ENCODE peak calls at places on chromosomes 7 and 10, in five cellular contexts. B, V, K, Q and S are unnamed samples.

GRCh38 chr7:143416565-143417149 is 8.0 kb upstream of the EPHA1 start:
- DNase-seq in B (no peak), V (peak; percentile 53), K (peak; percentile 39), Q (no peak), S (peak; percentile 56)

GRCh38 chr7:45592230-45592991 is 18.2 kb downstream of the ADCY1 start:
- DNase-seq in B (peak; percentile 15), V (no peak), K (no peak), Q (no peak), S (no peak)

GRCh38 chr7:147014596-147014995 is 898.0 kb downstream of the CNTNAP2 start:
- DNase-seq in B (no peak), V (no peak), K (no peak), Q (no peak), S (no peak)

GRCh38 chr10:3420527-3421469 is 248.2 kb upstream of the PITRM1 start:
- DNase-seq in B (no peak), V (no peak), K (no peak), Q (no peak), S (no peak)

GRCh38 chr7:36966039-36966438 is 241.7 kb upstream of the AOAH start:
- DNase-seq in B (no peak), V (no peak), K (no peak), Q (no peak), S (peak; percentile 86)

GRCh38 chr7:111138196-111138569 is 47.3 kb downstream of the LRRN3 start:
- DNase-seq in B (peak; percentile 26), V (peak; percentile 57), K (peak; percentile 64), Q (peak; percentile 24), S (peak; percentile 83)

GRCh38 chr7:11009631-11010030 is 36.0 kb downstream of the PHF14 start:
- DNase-seq in B (no peak), V (no peak), K (no peak), Q (no peak), S (no peak)

GRCh38 chr10:129417882-129418281 is 49.2 kb upstream of the MGMT start:
- DNase-seq in B (peak; percentile 10), V (no peak), K (no peak), Q (no peak), S (peak; percentile 73)

GRCh38 chr10:64115913-64116643 is 594.9 kb downstream of the REEP3 start:
- DNase-seq in B (peak; percentile 48), V (no peak), K (no peak), Q (no peak), S (peak; percentile 3)

GRCh38 chr10:69494626-69495558 is 43.6 kb downstream of the TSPAN15 start:
- DNase-seq in B (no peak), V (no peak), K (no peak), Q (no peak), S (no peak)

GRCh38 chr7:158247758-158248487 is 339.7 kb downstream of the PTPRN2 start:
- DNase-seq in B (no peak), V (no peak), K (no peak), Q (no peak), S (no peak)

GRCh38 chr10:34808789-34809745 is 6.0 kb downstream of the PARD3 start:
- DNase-seq in B (peak; percentile 38), V (peak; percentile 43), K (no peak), Q (peak; percentile 42), S (no peak)

GRCh38 chr7:5643280-5643679 is 138.2 kb downstream of the RNF216 start:
- DNase-seq in B (no peak), V (no peak), K (no peak), Q (peak; percentile 47), S (peak; percentile 74)

GRCh38 chr10:110642980-110643655 is 1.0 kb upstream of the RBM20 start:
- DNase-seq in B (no peak), V (no peak), K (no peak), Q (peak; percentile 26), S (no peak)

GRCh38 chr7:4661871-4662270 is 20.2 kb upstream of the FOXK1 start:
- DNase-seq in B (no peak), V (peak; percentile 70), K (no peak), Q (no peak), S (peak; percentile 31)

GRCh38 chr7:116122972-116123595 is 87.3 kb upstream of the TES start:
- DNase-seq in B (no peak), V (peak; percentile 66), K (peak; percentile 38), Q (no peak), S (peak; percentile 55)

GRCh38 chr10:72162978-72163377 is 52.8 kb upstream of the ANAPC16 start:
- DNase-seq in B (no peak), V (peak; percentile 74), K (peak; percentile 87), Q (no peak), S (peak; percentile 28)

GRCh38 chr10:112185959-112186358 is 2.4 kb upstream of the GPAM start:
- DNase-seq in B (no peak), V (no peak), K (no peak), Q (no peak), S (no peak)

GRCh38 chr10:112184379-112184778 is 814 bp upstream of the GPAM start:
- DNase-seq in B (no peak), V (no peak), K (no peak), Q (no peak), S (no peak)

GRCh38 chr10:112183329-112184051 is at the start of gene GPAM:
- DNase-seq in B (peak; percentile 98), V (peak; percentile 85), K (peak; percentile 88), Q (peak; percentile 96), S (peak; percentile 94)

GRCh38 chr10:112182808-112183328 is 697 bp downstream of the GPAM start:
- DNase-seq in B (peak; percentile 18), V (no peak), K (no peak), Q (no peak), S (no peak)

DNA sequence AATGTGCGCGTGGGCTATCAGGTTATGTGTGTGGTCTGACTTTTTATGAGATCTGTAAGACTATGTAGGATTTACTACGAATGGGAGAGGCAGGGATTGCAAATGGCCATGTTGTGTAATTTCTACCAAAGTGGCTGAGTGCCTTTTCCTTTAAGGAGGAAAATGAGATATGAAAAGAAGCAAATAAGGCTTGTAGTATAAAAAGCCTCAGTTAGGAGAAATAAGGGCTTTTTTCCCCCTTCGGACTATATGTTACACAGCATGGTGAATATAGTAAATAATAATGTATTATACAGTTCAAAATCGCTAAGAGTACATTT is 447 bp upstream of the GPAM start:
- DNase-seq in B (no peak), V (no peak), K (no peak), Q (no peak), S (no peak)
- TF ChIP-seq CTCF in B (no peak), V (no peak), K (no peak), Q (no peak), S (no peak)

GRCh38 chr10:122128357-122128756 is 139.4 kb downstream of the TACC2 start:
- DNase-seq in B (no peak), V (peak; percentile 44), K (no peak), Q (peak; percentile 82), S (peak; percentile 74)
- TF ChIP-seq CTCF in B (no peak), V (no peak), K (no peak), Q (peak; percentile 39), S (no peak)

DNA sequence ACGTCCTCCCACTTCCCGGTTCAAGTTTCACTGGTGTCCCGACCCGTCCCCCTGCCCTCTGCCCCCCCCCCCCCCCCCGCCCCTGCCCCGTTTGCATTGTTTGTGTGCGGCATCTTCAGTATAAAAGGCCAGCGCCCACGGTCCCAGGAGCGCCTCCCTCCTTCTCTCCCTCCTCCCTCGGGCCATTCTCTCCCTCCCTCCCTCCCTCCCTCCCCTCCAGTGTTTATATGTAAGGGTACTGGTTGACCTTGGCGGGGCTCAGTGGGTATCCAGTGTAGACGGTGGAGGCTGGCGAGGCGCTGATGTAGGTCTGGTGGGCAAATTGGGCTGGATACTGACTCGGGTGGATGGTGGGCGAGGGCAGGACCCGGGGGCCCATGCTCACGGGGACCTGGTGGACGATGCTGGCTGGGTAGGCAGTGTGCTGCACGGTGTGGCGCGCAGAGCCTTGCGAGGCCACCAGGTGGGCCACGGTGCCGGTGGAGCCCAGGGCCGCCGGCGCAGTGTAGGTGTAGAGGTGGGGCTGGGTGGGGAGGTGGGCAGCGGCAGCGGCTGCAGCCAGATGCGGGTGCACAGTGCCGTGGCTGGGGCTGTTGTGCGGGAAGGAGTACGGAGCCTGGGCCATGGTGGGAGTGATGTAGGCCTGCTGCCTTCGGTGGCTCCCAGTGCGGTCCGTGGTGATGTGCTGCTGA is 49.4 kb downstream of the CLEC2L start:
- DNase-seq in B (no peak), V (no peak), K (no peak), Q (no peak), S (no peak)
- TF ChIP-seq CTCF in B (no peak), V (no peak), K (no peak), Q (no peak), S (no peak)

GRCh38 chr10:75995720-75996119 is 564.3 kb downstream of the LRMDA start:
- DNase-seq in B (no peak), V (no peak), K (no peak), Q (no peak), S (no peak)
- TF ChIP-seq CTCF in B (no peak), V (no peak), K (no peak), Q (no peak), S (no peak)

GRCh38 chr7:31764457-31764856 is 77.4 kb downstream of the PPP1R17 start:
- DNase-seq in B (no peak), V (no peak), K (no peak), Q (no peak), S (no peak)

GRCh38 chr7:31761646-31762045 is 74.6 kb downstream of the PPP1R17 start:
- DNase-seq in B (no peak), V (no peak), K (no peak), Q (peak; percentile 51), S (no peak)

GRCh38 chr7:31767686-31768358 is 80.8 kb downstream of the PPP1R17 start:
- DNase-seq in B (no peak), V (no peak), K (no peak), Q (no peak), S (no peak)

GRCh38 chr7:31758770-31759169 is 71.8 kb downstream of the PPP1R17 start:
- DNase-seq in B (no peak), V (peak; percentile 13), K (no peak), Q (no peak), S (no peak)

DNA sequence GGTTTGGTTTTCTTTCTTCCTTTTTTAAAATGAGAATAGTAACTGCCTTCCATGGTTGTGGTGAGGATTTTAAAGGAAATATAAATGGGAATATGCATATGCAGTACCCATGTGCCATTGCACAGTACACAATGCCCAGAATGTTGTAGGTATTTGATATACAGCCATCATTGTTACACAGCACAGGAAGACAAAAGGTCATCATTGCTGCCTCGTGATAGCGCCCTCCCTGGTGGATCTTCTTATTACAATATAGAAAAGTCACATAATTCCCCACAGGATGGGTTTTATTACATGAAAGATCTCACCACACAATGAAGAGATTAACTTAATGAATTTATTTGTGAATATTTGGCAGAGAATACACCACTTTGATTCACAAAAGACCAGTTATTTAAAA is 76.5 kb downstream of the PPP1R17 start:
- DNase-seq in B (no peak), V (no peak), K (no peak), Q (no peak), S (no peak)
- TF ChIP-seq CTCF in B (no peak), V (peak; percentile 13), K (peak; percentile 43), Q (no peak), S (peak; percentile 1)

DNA sequence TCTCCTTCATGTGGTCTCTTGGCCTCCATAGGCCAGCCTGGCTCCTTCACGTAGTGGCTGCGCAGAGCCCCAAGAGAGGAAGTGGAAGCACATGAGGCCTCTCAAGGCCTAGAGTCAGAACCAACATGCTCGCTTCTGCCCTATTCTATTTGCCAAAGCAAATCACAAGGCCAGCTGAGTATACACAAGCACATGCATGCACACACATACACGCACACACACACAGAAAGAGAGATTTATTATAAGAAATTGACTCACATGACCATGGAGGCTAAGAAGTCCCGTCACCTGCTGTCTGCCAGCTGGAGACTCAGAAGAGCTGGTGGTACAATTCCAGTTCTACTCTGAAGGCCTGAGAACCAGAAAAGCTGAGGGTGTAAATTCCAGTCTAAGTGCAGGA is 64.3 kb upstream of the NRP1 start:
- DNase-seq in B (no peak), V (no peak), K (no peak), Q (no peak), S (no peak)
- TF ChIP-seq CTCF in B (no peak), V (no peak), K (no peak), Q (no peak), S (no peak)